ENCODE peak calls at places on chromosomes 12 and 14, in six cellular contexts. I, P, F, D, S and L are unnamed samples. For H3K27me3, the result is how much of the 10 kb centered on the place peaks cover.

GRCh38 chr12:46888568-46888967 is 62.8 kb upstream of the SLC38A4 start:
- DNase-seq in D (no peak), S (no peak), I (no peak), P (no peak), F (no peak), L (no peak)

GRCh38 chr14:90487031-90487430 is 90.2 kb downstream of the CALM1 start:
- DNase-seq in D (no peak), I (no peak), P (no peak), S (peak), F (peak), L (no peak)

GRCh38 chr14:69606258-69606657 is 5.1 kb upstream of the SUSD6 start:
- DNase-seq in F (no peak), D (no peak), I (no peak), P (peak), S (no peak), L (no peak)

GRCh38 chr12:15966426-15966825 is 55.3 kb downstream of the DERA start:
- DNase-seq in D (peak), F (no peak), I (no peak), S (no peak), P (no peak), L (no peak)

GRCh38 chr12:62977419-62977818 is 42.5 kb upstream of the PPM1H start:
- DNase-seq in D (peak), S (no peak), I (peak), P (no peak), F (no peak), L (no peak)

GRCh38 chr12:124767075-124767821 is 96.4 kb downstream of the SCARB1 start:
- DNase-seq in D (peak), F (peak), P (peak), S (peak), I (peak), L (peak)

GRCh38 chr12:130137141-130138018 is 24.9 kb upstream of the FZD10 start:
- DNase-seq in P (no peak), I (no peak), F (no peak), D (peak), S (no peak), L (no peak)

GRCh38 chr12:103887738-103888137 is 42.5 kb upstream of the HSP90B1 start:
- DNase-seq in P (no peak), F (no peak), I (no peak), D (no peak), S (no peak), L (no peak)

GRCh38 chr12:9039397-9039977 is 50.1 kb downstream of the KLRG1 start:
- DNase-seq in S (peak), F (no peak), I (no peak), P (no peak), D (peak), L (no peak)

DNA sequence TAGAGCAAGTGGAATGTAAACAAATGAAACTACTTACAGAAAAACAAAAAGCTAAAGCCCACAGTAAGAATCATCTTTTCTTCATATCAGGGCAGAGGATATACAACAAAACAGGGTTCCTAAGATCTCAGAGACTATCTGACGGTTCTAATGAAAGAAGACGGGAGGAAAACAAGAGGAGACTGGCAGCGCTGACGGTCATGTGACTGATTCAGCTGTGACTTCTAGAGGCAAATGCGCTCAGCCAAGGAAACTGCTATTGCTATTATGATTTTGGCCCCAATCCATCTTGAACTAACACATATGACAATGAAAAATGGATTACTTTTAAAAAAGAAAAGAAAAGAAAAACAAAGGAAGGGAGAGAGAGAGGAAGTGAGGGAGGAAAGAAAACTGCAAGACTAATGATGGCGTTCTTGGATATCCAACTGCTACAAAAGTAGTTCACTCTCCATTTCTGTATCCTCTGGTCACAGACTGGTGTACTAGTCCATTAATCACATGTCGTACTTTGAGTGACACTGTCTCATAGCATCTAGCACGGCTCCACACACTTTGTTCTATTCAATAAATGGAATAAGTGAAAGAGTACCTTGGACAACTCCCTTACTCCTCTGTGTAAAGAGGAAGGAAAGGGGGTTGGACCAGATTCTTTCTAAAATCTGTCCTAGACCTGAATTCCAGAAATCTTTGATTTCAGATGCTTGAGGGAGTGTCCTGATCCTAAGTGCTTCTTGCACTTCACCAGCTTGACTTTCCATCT is 119.3 kb downstream of the DAD1 start:
- DNase-seq in I (no peak), P (no peak), S (no peak), D (no peak), F (no peak), L (no peak)
- H3K27me3 ChIP-seq in I (under half), P (under half), S (under half), D (under half), F (under half), L (under half)

GRCh38 chr12:49091836-49092085 is 2.8 kb downstream of the DHH start:
- DNase-seq in D (no peak), S (no peak), P (no peak), F (no peak), I (no peak), L (no peak)

GRCh38 chr12:49088190-49088931 is 6.2 kb downstream of the DHH start:
- DNase-seq in I (peak), P (peak), F (peak), S (peak), D (peak), L (peak)

GRCh38 chr12:49091056-49091835 is 3.4 kb downstream of the DHH start:
- DNase-seq in P (no peak), S (no peak), I (no peak), D (no peak), F (no peak), L (no peak)

GRCh38 chr12:49088932-49089330 is 5.7 kb downstream of the DHH start:
- DNase-seq in I (no peak), D (no peak), F (no peak), S (no peak), P (no peak), L (no peak)

DNA sequence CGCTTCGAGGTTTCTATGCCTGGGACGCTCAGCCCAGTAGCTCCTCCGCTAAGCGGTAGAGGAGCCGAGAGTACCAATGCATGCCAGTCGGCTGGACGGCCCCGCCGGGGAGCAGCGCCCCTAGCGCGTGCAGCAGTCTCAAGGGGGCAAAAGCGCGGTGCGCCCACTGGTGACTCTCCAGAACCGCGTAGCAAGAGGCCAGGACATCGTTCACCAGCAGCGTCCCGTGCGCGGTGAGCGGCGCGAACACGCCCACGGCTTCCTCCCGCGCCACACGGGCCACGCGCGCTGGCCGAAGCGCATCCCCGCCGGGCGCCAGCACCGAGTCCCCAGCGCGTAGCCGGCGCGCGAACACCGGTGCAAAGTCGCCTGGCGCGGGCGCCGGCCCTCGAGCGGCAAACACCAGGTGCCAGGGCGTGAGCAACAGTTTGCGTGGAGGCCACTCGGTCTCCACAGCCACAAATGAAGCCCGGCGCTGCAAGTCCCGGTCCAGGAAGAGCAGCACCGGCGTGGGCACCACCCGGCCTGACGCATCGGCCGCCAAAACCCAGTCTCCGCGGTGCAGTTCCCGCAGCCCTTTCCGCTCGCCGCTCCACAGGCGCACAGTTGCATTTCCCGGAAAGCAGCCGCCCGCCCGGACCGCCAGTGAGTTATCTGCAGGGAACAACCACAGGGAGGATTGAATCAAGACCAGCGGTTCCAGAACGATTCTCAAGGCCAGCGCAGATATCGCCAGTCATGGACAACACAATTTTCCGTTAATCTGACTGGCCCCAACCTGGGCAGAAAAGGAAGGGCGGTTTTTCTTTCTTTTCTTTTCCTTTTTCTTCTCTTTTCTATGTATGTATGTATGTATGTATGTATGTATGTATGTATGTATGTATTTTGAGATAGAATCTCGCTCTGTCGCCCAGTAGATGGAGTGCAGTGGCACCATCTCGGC is 4.5 kb downstream of the DHH start:
- DNase-seq in I (peak), D (peak), F (peak), P (peak), S (peak), L (no peak)
- H3K27me3 ChIP-seq in I (half or more), D (under half), F (half or more), P (half or more), S (half or more), L (half or more)

GRCh38 chr12:75212072-75212471 is 2.4 kb upstream of the KCNC2 start:
- DNase-seq in D (no peak), S (no peak), P (no peak), I (no peak), F (no peak), L (no peak)
- H3K27me3 ChIP-seq in D (under half), S (under half), P (under half), I (under half), F (under half), L (under half)

DNA sequence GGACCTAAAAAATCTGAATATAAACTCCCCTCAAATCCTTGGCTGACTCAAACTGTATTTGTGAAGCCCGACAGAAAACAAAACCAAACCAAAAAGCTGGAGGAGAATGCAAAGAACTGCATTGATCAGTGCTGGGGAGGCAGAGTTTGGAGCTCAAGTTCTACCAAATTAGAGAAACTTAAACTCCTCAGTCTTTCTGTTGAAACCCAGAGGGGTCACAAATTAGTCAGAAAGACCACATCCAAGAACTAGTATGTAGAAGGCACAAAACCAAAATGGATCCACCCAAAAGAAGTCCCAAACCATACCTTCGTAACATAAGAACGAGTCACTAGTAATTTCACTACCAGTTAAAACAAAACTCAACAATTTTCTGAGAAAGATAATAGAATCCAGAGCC is 15.3 kb upstream of the PRKAB1 start:
- DNase-seq in P (no peak), I (no peak), D (no peak), S (no peak), F (no peak), L (no peak)
- H3K27me3 ChIP-seq in P (under half), I (under half), D (under half), S (under half), F (under half), L (under half)

DNA sequence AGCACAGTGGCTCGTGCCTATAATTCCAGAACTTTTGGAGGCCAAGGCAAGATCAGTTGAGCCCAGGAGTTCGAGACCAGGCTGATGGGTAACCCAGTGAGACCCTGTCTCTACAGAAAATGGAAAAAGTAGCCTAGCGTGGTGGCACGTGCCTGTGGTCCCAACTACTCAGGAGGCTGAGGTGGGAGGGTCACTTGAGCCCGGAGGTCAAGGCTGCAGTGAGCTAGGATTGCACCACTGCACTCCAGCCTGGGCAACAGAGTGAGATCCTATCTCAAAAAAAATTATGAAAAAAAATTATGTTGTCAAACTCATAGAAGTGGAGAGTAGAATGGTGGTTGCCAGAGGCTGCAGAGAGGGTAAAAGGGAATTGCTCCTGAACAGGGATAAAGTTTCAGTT is 3.6 kb upstream of the LRCOL1 start:
- DNase-seq in P (no peak), F (no peak), I (no peak), S (no peak), D (no peak), L (no peak)
- H3K27me3 ChIP-seq in P (half or more), F (half or more), I (under half), S (half or more), D (under half), L (half or more)

DNA sequence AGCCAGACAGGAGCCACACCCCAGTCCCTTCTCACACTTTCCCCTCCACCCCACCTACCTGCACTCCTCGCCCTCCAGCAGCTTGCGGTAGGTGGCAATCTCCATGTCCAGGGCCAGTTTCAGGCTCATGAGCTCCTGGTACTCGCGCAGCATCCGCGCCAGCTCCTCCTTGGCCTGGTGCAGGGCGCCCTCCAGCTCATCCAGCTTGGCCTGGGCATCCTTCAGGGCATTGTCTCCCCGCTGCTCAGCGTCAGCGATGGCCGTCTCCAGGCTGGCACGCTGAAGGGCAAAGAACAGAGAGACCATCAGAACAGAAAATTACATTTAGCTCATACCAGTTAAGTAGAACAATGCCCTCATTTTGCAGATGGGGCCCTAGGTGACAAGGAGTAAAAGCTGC is 5.5 kb downstream of the KRT74 start:
- DNase-seq in I (no peak), F (no peak), P (no peak), S (no peak), D (no peak), L (no peak)
- H3K27me3 ChIP-seq in I (under half), F (half or more), P (half or more), S (under half), D (under half), L (under half)

DNA sequence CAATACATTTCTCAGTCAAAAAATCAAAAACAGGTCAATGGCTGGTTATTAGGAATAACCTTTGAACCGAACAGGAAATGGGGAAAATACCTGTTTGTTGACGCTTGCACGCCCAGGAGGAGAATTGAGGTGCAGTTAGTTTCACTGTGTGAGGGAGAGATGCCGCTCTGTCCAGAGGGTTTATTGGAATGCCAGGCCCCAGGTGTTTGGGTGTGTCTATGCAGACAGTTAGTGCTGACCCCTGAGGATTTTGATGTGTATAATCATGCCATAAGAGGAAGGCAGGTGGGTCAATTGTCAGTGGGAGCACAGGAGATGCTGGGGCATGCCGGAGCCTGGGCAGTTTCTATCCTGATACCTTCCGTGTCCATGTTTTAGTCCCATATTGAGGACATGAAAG is 100.8 kb upstream of the DIO3 start:
- DNase-seq in D (no peak), I (no peak), P (no peak), F (no peak), S (no peak), L (no peak)
- H3K27me3 ChIP-seq in D (under half), I (under half), P (half or more), F (half or more), S (under half), L (half or more)